ENCODE peak calls at places on chromosome X, in seven cellular contexts. T, X, K, O, S, V and Y are unnamed samples.

GRCh38 chrX:37666516-37666915 is 19.1 kb upstream of the XK start:
- DNase-seq in T (no peak), X (peak), K (no peak), O (no peak), S (no peak), V (no peak), Y (no peak)

GRCh38 chrX:133985164-133986007 is at the start of gene GPC3:
- DNase-seq in T (peak), X (peak), K (peak), O (no peak), S (no peak), V (peak), Y (peak)

GRCh38 chrX:11968470-11968869 is 169.8 kb upstream of the FRMPD4 start:
- DNase-seq in T (no peak), X (no peak), K (no peak), O (no peak), S (no peak), V (no peak), Y (no peak)

GRCh38 chrX:153651540-153652079 is 4.6 kb downstream of the DUSP9 start:
- DNase-seq in T (no peak), X (no peak), K (no peak), O (no peak), S (no peak), V (no peak), Y (no peak)

GRCh38 chrX:69543572-69543971 is 39.4 kb downstream of the NALF2 start:
- DNase-seq in T (peak), X (no peak), K (no peak), O (no peak), S (no peak), V (no peak), Y (no peak)

GRCh38 chrX:132948648-132949260 is 9.7 kb downstream of the HS6ST2 start:
- DNase-seq in T (peak), X (no peak), K (no peak), O (no peak), S (no peak), V (no peak), Y (no peak)

GRCh38 chrX:13432376-13432775 is 112.5 kb upstream of the ATXN3L start:
- DNase-seq in T (no peak), X (peak), K (no peak), O (no peak), S (no peak), V (no peak), Y (no peak)

GRCh38 chrX:41224606-41225005 is 109.4 kb upstream of the DDX3X start:
- DNase-seq in T (no peak), X (no peak), K (no peak), O (no peak), S (no peak), V (no peak), Y (no peak)

GRCh38 chrX:97704474-97704873 is 820.8 kb downstream of the RPA4 start:
- DNase-seq in T (no peak), X (no peak), K (no peak), O (no peak), S (no peak), V (no peak), Y (no peak)

GRCh38 chrX:154349979-154350378 is 24.5 kb downstream of the FLNA start:
- DNase-seq in T (no peak), X (no peak), K (no peak), O (no peak), S (no peak), V (no peak), Y (no peak)

GRCh38 chrX:43121637-43122036 is 343.7 kb upstream of the PPP1R2C start:
- DNase-seq in T (no peak), X (peak), K (no peak), O (no peak), S (no peak), V (no peak), Y (no peak)

GRCh38 chrX:102976793-102977495 is 39.9 kb downstream of the RAB40AL start:
- DNase-seq in T (no peak), X (no peak), K (no peak), O (no peak), S (no peak), V (no peak), Y (no peak)

GRCh38 chrX:104370089-104370488 is 115.4 kb upstream of the ESX1 start:
- DNase-seq in T (no peak), X (no peak), K (no peak), O (no peak), S (no peak), V (no peak), Y (no peak)

GRCh38 chrX:14497184-14497666 is 32.1 kb upstream of the GLRA2 start:
- DNase-seq in T (no peak), X (no peak), K (no peak), O (peak), S (no peak), V (no peak), Y (no peak)

GRCh38 chrX:110310000-110310790 is 7.7 kb downstream of the AMMECR1 start:
- DNase-seq in T (no peak), X (no peak), K (no peak), O (no peak), S (no peak), V (no peak), Y (no peak)

GRCh38 chrX:139758809-139759208 is 50.8 kb upstream of the MCF2 start:
- DNase-seq in T (no peak), X (peak), K (no peak), O (no peak), S (no peak), V (no peak), Y (no peak)

GRCh38 chrX:38279188-38279587 is 48.1 kb downstream of the RPGR start:
- DNase-seq in T (no peak), X (no peak), K (no peak), O (no peak), S (no peak), V (no peak), Y (no peak)

GRCh38 chrX:69493766-69494165 is 10.4 kb upstream of the NALF2 start:
- DNase-seq in T (no peak), X (no peak), K (no peak), O (no peak), S (no peak), V (no peak), Y (no peak)

GRCh38 chrX:53223955-53224859 is 800 bp downstream of the KDM5C start:
- DNase-seq in T (no peak), X (peak), K (no peak), O (no peak), S (peak), V (no peak), Y (peak)

GRCh38 chrX:40061005-40061404 is 36.8 kb downstream of the BCOR start:
- DNase-seq in T (no peak), X (no peak), K (no peak), O (no peak), S (no peak), V (no peak), Y (no peak)

GRCh38 chrX:153909024-153909979 is 4.8 kb downstream of the AVPR2 start:
- DNase-seq in T (peak), X (no peak), K (no peak), O (no peak), S (no peak), V (no peak), Y (no peak)

GRCh38 chrX:38374431-38374830 is 22.0 kb downstream of the OTC start:
- DNase-seq in T (no peak), X (no peak), K (no peak), O (no peak), S (no peak), V (no peak), Y (no peak)

GRCh38 chrX:131063613-131064012 is 5.5 kb downstream of the ARHGAP36 start:
- DNase-seq in T (no peak), X (no peak), K (no peak), O (no peak), S (no peak), V (no peak), Y (no peak)

GRCh38 chrX:14963447-14964236 is 90.4 kb downstream of the MOSPD2 start:
- DNase-seq in T (no peak), X (peak), K (no peak), O (no peak), S (no peak), V (no peak), Y (no peak)

GRCh38 chrX:72545990-72546389 is 26.7 kb downstream of the HDAC8 start:
- DNase-seq in T (no peak), X (peak), K (no peak), O (no peak), S (no peak), V (no peak), Y (no peak)

GRCh38 chrX:41921492-41922124 is 1.7 kb downstream of the CASK start:
- DNase-seq in T (no peak), X (peak), K (no peak), O (no peak), S (no peak), V (no peak), Y (no peak)

GRCh38 chrX:3136161-3136961 is 95.1 kb downstream of the ARSF start:
- DNase-seq in T (no peak), X (no peak), K (no peak), O (no peak), S (no peak), V (no peak), Y (no peak)

GRCh38 chrX:132331000-132331399 is 111.8 kb upstream of the RAP2C start:
- DNase-seq in T (no peak), X (no peak), K (no peak), O (no peak), S (no peak), V (no peak), Y (no peak)

GRCh38 chrX:57137481-57137880 is 284 bp upstream of the SPIN2A start:
- DNase-seq in T (no peak), X (no peak), K (no peak), O (no peak), S (no peak), V (no peak), Y (no peak)

GRCh38 chrX:39201305-39201990 is 400.2 kb downstream of the MID1IP1 start:
- DNase-seq in T (no peak), X (no peak), K (no peak), O (no peak), S (no peak), V (no peak), Y (peak)